ENCODE peak calls at places on chromosomes 3 and 15, in six cellular contexts. U is cardiac muscle cell; L is cardiac fibroblast; A is stomach; I is naive thymus-derived CD4-positive, alpha-beta T cell; T is AG09309. P is an unnamed sample.

GRCh38 chr15:90343391-90343790 is 8.7 kb upstream of the ZNF774 start:
- DNase-seq in A (no peak), L (peak), I (no peak), T (no peak), U (no peak), P (no peak)

GRCh38 chr3:65664436-65664835 is 374.3 kb downstream of the MAGI1 start:
- DNase-seq in U (no peak), T (no peak), A (no peak), L (no peak), I (no peak), P (no peak)

GRCh38 chr3:68953781-68954444 is 21.6 kb upstream of the TAFA4 start:
- DNase-seq in A (no peak), T (no peak), U (no peak), I (no peak), L (no peak), P (no peak)

GRCh38 chr3:107543666-107544065 is 20.9 kb downstream of the BBX start:
- DNase-seq in U (peak), T (no peak), I (no peak), A (no peak), L (peak), P (no peak)

GRCh38 chr3:41966206-41966605 is 4.3 kb upstream of the ULK4 start:
- DNase-seq in A (no peak), L (no peak), T (no peak), I (no peak), U (no peak), P (no peak)

GRCh38 chr3:151816091-151816604 is 2.2 kb downstream of the AADAC start:
- DNase-seq in L (peak), A (peak), I (no peak), T (no peak), U (no peak), P (peak)

GRCh38 chr3:134326760-134327593 is 47.3 kb downstream of the AMOTL2 start:
- DNase-seq in I (no peak), T (peak), A (no peak), U (peak), L (peak), P (peak)

GRCh38 chr3:46396129-46396528 is 10.7 kb downstream of the CCR5AS start:
- DNase-seq in A (no peak), U (no peak), T (no peak), I (no peak), L (no peak), P (no peak)

GRCh38 chr3:176349706-176350105 is 847.6 kb downstream of the TBL1XR1 start:
- DNase-seq in T (no peak), U (no peak), L (peak), I (no peak), A (no peak), P (no peak)

GRCh38 chr3:134357914-134358811 is 16.1 kb downstream of the AMOTL2 start:
- DNase-seq in T (peak), L (peak), A (peak), U (peak), I (no peak), P (peak)

GRCh38 chr3:29215948-29216347 is 64.9 kb upstream of the RBMS3 start:
- DNase-seq in L (no peak), I (no peak), T (peak), A (no peak), U (no peak), P (no peak)

GRCh38 chr15:96860746-96861145 is 530.2 kb downstream of the NR2F2 start:
- DNase-seq in I (no peak), L (no peak), U (no peak), T (no peak), A (no peak), P (no peak)

GRCh38 chr3:140242818-140243276 is 307.9 kb downstream of the CLSTN2 start:
- DNase-seq in I (no peak), T (no peak), A (no peak), L (no peak), U (peak), P (peak)

GRCh38 chr3:114660808-114661207 is 367.0 kb downstream of the TIGIT start:
- DNase-seq in I (no peak), L (no peak), U (no peak), A (no peak), T (no peak), P (no peak)

GRCh38 chr3:128338536-128339400 is 127.9 kb downstream of the DNAJB8 start:
- DNase-seq in T (no peak), U (peak), I (no peak), L (no peak), A (no peak), P (no peak)

GRCh38 chr3:167958141-167958540 is 137.6 kb downstream of the GOLIM4 start:
- DNase-seq in U (no peak), A (no peak), I (no peak), T (no peak), L (no peak), P (no peak)

GRCh38 chr3:191412764-191413163 is 48.2 kb upstream of the PYDC2 start:
- DNase-seq in L (peak), T (peak), U (no peak), A (no peak), I (no peak), P (peak)

GRCh38 chr15:89367485-89368451 is 33.1 kb upstream of the POLG start:
- DNase-seq in I (no peak), A (no peak), T (no peak), U (no peak), L (no peak), P (no peak)

GRCh38 chr3:176566757-176567156 is 630.5 kb downstream of the TBL1XR1 start:
- DNase-seq in A (no peak), L (no peak), I (no peak), U (no peak), T (no peak), P (no peak)

GRCh38 chr3:119308355-119308754 is 14.2 kb downstream of the ARHGAP31 start:
- DNase-seq in L (no peak), U (no peak), I (no peak), T (no peak), A (no peak), P (no peak)

GRCh38 chr15:65259367-65259781 is 27.3 kb downstream of the PARP16 start:
- DNase-seq in I (no peak), U (no peak), L (no peak), A (no peak), T (no peak), P (no peak)

GRCh38 chr3:187183210-187183862 is 13.9 kb upstream of the RTP1 start:
- DNase-seq in I (no peak), A (no peak), L (no peak), U (no peak), T (no peak), P (no peak)

GRCh38 chr3:51974277-51974962 is 444 bp upstream of the ABHD14A start:
- DNase-seq in U (no peak), L (no peak), A (no peak), T (no peak), I (no peak), P (no peak)

GRCh38 chr3:52039426-52039825 is 16.9 kb downstream of the DUSP7 start:
- DNase-seq in A (no peak), U (no peak), I (no peak), L (no peak), T (no peak), P (no peak)

GRCh38 chr3:16064660-16065414 is 109.6 kb upstream of the GALNT15 start:
- DNase-seq in U (no peak), I (no peak), A (no peak), L (peak), T (peak), P (no peak)

GRCh38 chr3:173584093-173584833 is 186.7 kb downstream of the NLGN1 start:
- DNase-seq in T (no peak), A (no peak), L (peak), U (peak), I (no peak), P (no peak)

GRCh38 chr15:45456212-45457106 is 66.1 kb downstream of the SLC30A4 start:
- DNase-seq in L (peak), I (no peak), U (no peak), T (peak), A (peak), P (peak)

GRCh38 chr15:91548588-91548987 is 304.9 kb upstream of the SLCO3A1 start:
- DNase-seq in U (no peak), I (no peak), L (no peak), T (no peak), A (no peak), P (no peak)

GRCh38 chr15:82298520-82298919 is 35.9 kb downstream of the SAXO2 start:
- DNase-seq in A (no peak), L (no peak), U (no peak), I (peak), T (no peak), P (no peak)

GRCh38 chr3:154931484-154931883 is 148.6 kb upstream of the MME start:
- DNase-seq in U (no peak), L (peak), I (no peak), A (no peak), T (peak), P (no peak)

GRCh38 chr3:3499987-3500386 is 299.2 kb upstream of the LRRN1 start:
- DNase-seq in I (no peak), L (no peak), U (no peak), T (no peak), A (no peak), P (no peak)

GRCh38 chr3:129596194-129597086 is 10.0 kb downstream of the PLXND1 start:
- DNase-seq in T (peak), U (peak), I (no peak), L (peak), A (no peak), P (peak)

GRCh38 chr3:14486460-14486859 is 53.7 kb downstream of the GRIP2 start:
- DNase-seq in A (no peak), U (no peak), I (no peak), T (no peak), L (no peak), P (no peak)

GRCh38 chr3:8223766-8224165 is 277.9 kb upstream of the LMCD1 start:
- DNase-seq in A (peak), I (no peak), T (no peak), U (peak), L (peak), P (no peak)

GRCh38 chr15:48281674-48282073 is 49.6 kb upstream of the DUT start:
- DNase-seq in L (no peak), I (no peak), A (no peak), U (no peak), T (no peak), P (no peak)

GRCh38 chr3:78096488-78097255 is 1056.8 kb downstream of the ROBO2 start:
- DNase-seq in L (no peak), U (no peak), I (no peak), A (no peak), T (no peak), P (peak)

GRCh38 chr15:87293016-87293415 is 963.5 kb downstream of the NTRK3 start:
- DNase-seq in T (peak), U (no peak), L (no peak), I (no peak), A (no peak), P (no peak)

GRCh38 chr3:24608701-24609387 is 114.2 kb upstream of the THRB start:
- DNase-seq in T (no peak), U (no peak), A (no peak), I (no peak), L (peak), P (no peak)

GRCh38 chr15:65619636-65620290 is 2.0 kb upstream of the SLC24A1 start:
- DNase-seq in A (no peak), U (no peak), I (no peak), L (peak), T (no peak), P (no peak)

GRCh38 chr3:49005998-49006397 is 1.2 kb upstream of the WDR6 start:
- DNase-seq in U (no peak), A (no peak), L (no peak), T (no peak), I (no peak), P (no peak)
- H3K4me3 ChIP-seq in U (no peak), A (peak), L (peak), T (peak), I (peak), P (peak)

GRCh38 chr15:71549100-71549499 is 261.3 kb upstream of the NR2E3 start:
- DNase-seq in I (no peak), A (no peak), L (no peak), U (no peak), T (no peak), P (no peak)
- H3K4me3 ChIP-seq in I (no peak), A (no peak), L (no peak), U (no peak), T (no peak), P (no peak)

GRCh38 chr15:52652286-52652685 is 26.9 kb downstream of the ATOSA start:
- DNase-seq in U (no peak), T (no peak), A (no peak), I (no peak), L (no peak), P (no peak)

GRCh38 chr15:52652984-52653383 is 26.2 kb downstream of the ATOSA start:
- DNase-seq in T (peak), L (peak), A (no peak), U (peak), I (no peak), P (no peak)

GRCh38 chr15:52651114-52651513 is 28.1 kb downstream of the ATOSA start:
- DNase-seq in T (no peak), A (no peak), L (no peak), U (no peak), I (no peak), P (no peak)

GRCh38 chr15:52653451-52653964 is 25.7 kb downstream of the ATOSA start:
- DNase-seq in I (no peak), U (peak), A (no peak), T (peak), L (peak), P (peak)

GRCh38 chr15:52651868-52652267 is 27.3 kb downstream of the ATOSA start:
- DNase-seq in A (peak), T (peak), U (peak), L (peak), I (peak), P (peak)
- H3K4me3 ChIP-seq in A (peak), T (peak), U (peak), L (peak), I (no peak), P (peak)

GRCh38 chr3:136728918-136729317 is 23.3 kb downstream of the STAG1 start:
- DNase-seq in I (no peak), U (no peak), T (peak), L (peak), A (no peak), P (peak)
- H3K4me3 ChIP-seq in I (no peak), U (no peak), T (no peak), L (no peak), A (no peak), P (no peak)

GRCh38 chr15:68434021-68434420 is 2.1 kb upstream of the ITGA11 start:
- DNase-seq in U (no peak), T (no peak), I (no peak), L (no peak), A (no peak), P (no peak)

GRCh38 chr15:68431037-68431791 is 749 bp downstream of the ITGA11 start:
- DNase-seq in I (no peak), U (peak), A (peak), L (peak), T (no peak), P (no peak)

GRCh38 chr15:68432665-68433064 is 702 bp upstream of the ITGA11 start:
- DNase-seq in T (no peak), A (no peak), U (no peak), L (no peak), I (no peak), P (no peak)

GRCh38 chr15:68431792-68432401 is at the start of gene ITGA11:
- DNase-seq in I (no peak), L (peak), A (peak), T (no peak), U (peak), P (no peak)

DNA sequence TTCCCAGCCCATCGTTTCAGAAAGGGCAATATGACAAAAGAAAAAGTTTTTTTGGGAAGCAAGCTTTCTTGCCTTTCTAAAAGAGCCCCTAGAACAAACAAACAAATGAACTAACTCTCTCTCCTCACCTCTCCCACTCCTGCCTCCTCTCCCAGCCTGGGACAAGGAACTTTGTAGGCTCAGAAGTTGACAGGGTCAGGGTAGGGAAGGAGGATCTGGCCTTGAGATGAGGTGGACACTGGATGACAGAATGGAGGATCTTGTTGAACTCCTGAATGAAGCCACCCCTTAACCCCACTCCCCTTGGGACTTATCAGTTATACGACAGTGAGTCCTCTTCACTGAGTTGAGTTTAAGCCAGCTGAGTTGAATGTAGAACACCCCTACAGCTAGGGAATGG is 1.6 kb upstream of the ITGA11 start:
- DNase-seq in T (no peak), I (no peak), U (no peak), A (no peak), L (no peak), P (no peak)
- H3K4me3 ChIP-seq in T (no peak), I (no peak), U (no peak), A (no peak), L (no peak), P (no peak)

GRCh38 chr3:184259396-184259877 is 1.9 kb downstream of the CAMK2N2 start:
- DNase-seq in I (no peak), T (no peak), L (no peak), A (no peak), U (no peak), P (no peak)

GRCh38 chr3:184260571-184261269 is 633 bp downstream of the CAMK2N2 start:
- DNase-seq in I (no peak), A (no peak), T (no peak), U (no peak), L (no peak), P (no peak)

GRCh38 chr3:184258926-184259325 is 2.4 kb downstream of the CAMK2N2 start:
- DNase-seq in L (no peak), I (no peak), U (no peak), A (no peak), T (no peak), P (no peak)

GRCh38 chr3:184261270-184262165 is at the start of gene CAMK2N2:
- DNase-seq in I (no peak), U (peak), T (no peak), L (peak), A (peak), P (no peak)

DNA sequence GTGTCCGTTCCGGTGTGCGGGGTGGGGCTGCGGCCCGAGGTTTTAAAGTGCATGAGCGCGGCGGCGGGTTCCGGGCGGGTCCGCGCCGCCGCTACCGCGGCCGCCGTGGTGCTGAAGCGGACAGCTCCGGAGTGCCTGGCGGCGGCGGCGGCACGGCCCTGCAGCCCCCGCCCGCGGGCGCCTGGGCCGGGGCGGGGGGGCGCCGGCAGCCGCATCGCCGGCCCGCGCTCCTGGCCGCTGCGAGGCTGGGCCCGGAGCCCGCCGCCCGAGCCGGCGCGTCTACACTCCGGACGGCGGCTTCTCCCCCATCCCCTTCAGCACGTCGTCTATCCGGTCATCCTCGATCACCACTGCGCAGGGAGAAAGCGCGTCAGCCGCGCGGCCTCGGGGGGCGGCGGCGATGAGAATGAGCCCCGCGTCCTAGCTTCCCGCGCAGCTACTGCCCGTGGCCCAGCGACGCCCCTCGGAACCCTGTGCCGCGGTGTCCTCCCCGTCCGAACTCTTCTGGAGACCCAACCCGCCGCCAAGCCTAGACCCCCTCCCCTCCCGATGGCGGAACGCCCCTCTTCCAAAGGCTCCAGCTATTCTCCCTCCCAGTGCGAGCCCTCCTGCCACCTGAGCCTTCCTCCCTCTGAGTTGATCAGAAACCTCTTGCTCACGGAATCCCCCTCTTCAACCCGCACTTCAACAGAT is 1.3 kb downstream of the CAMK2N2 start:
- DNase-seq in I (peak), L (peak), U (peak), T (no peak), A (peak), P (no peak)
- H3K4me3 ChIP-seq in I (peak), L (peak), U (peak), T (peak), A (peak), P (peak)

GRCh38 chr15:62068787-62069170 is 2.0 kb downstream of the C2CD4A start:
- DNase-seq in I (no peak), L (peak), T (no peak), A (no peak), U (no peak), P (no peak)
- H3K4me3 ChIP-seq in I (peak), L (no peak), T (no peak), A (peak), U (peak), P (no peak)

GRCh38 chr3:190318666-190319065 is 3.6 kb downstream of the CLDN1 start:
- DNase-seq in U (no peak), A (no peak), I (no peak), T (no peak), L (no peak), P (no peak)
- H3K4me3 ChIP-seq in U (no peak), A (no peak), I (no peak), T (no peak), L (no peak), P (peak)

DNA sequence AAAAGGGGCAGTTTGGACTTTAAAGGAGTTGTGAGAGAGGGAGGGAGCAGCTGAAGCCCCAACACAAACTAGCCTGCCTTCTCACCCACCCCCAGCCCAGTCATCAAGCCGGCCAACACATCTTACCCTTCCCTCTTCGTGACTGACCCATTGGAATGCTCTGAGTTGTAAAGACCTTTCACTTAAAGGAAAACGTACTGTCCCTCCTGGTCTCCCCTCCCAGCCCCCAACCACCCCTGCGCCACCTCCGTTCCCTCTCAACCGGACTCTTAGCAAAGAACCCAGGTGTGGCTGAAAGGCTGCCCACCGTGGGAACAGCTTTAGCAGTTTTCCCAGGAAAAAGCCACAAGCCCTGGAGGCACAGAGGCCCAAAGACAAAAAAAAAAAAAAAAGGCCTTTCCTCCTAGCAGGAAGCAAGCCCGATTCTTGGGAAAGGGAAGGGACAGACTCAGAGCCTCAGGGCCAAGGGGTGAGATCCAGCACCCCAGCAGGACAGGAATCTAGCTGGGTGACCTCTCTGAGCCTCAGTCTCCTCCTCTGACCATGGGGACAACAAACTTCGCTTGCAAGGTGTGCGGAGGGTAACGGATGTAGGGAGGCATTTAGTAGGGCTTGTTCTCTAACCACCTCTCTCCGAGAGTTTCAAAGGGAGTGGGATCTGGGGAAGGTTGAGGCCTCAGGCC is 2.4 kb downstream of the CYP11A1 start:
- DNase-seq in A (no peak), I (no peak), L (no peak), U (no peak), T (no peak), P (no peak)
- H3K4me3 ChIP-seq in A (peak), I (peak), L (no peak), U (peak), T (peak), P (peak)